ENCODE peak calls at places on chromosome 2, in six cellular contexts. H is mesothelial cell of epicardium, S is GM12865, F is Peyer's patch, M is right lobe of liver, N is Caco-2. T is an unnamed sample.
A peak's percentile ranks its signal among the peaks of the same experiment; 100 is the strongest.

GRCh38 chr2:159126653-159127052 is 158.2 kb downstream of the TANC1 start:
- DNase-seq in F (no peak), S (no peak), M (no peak), H (no peak), N (no peak), T (no peak)

GRCh38 chr2:160210599-160211138 is 10.6 kb upstream of the ITGB6 start:
- DNase-seq in M (peak; percentile 72), H (peak; percentile 80), S (peak; percentile 88), F (peak; percentile 66), N (peak; percentile 85), T (peak; percentile 60)

GRCh38 chr2:23940262-23940975 is at the start of gene UBXN2A:
- DNase-seq in H (peak; percentile 84), F (peak; percentile 73), N (peak; percentile 90), S (peak; percentile 91), M (peak; percentile 80), T (peak; percentile 87)

GRCh38 chr2:234919711-234920110 is 32.1 kb upstream of the SH3BP4 start:
- DNase-seq in M (no peak), S (no peak), N (no peak), H (no peak), F (no peak), T (no peak)

GRCh38 chr2:141341444-141341843 is 789.4 kb downstream of the LRP1B start:
- DNase-seq in N (no peak), F (no peak), M (no peak), H (no peak), S (no peak), T (no peak)

GRCh38 chr2:224987733-224988132 is 54.5 kb downstream of the DOCK10 start:
- DNase-seq in S (no peak), H (no peak), F (no peak), N (no peak), M (no peak), T (no peak)

GRCh38 chr2:196130039-196130825 is 41.1 kb downstream of the STK17B start:
- DNase-seq in F (no peak), S (peak; percentile 23), H (no peak), M (no peak), N (peak; percentile 59), T (no peak)

GRCh38 chr2:45823723-45824206 is 172.3 kb downstream of the PRKCE start:
- DNase-seq in M (peak; percentile 87), H (no peak), S (no peak), F (no peak), N (no peak), T (no peak)

GRCh38 chr2:206688992-206689391 is 29.2 kb downstream of the DYTN start:
- DNase-seq in N (no peak), S (no peak), H (no peak), M (no peak), F (no peak), T (no peak)

GRCh38 chr2:230811508-230811907 is 53.2 kb upstream of the ITM2C start:
- DNase-seq in N (no peak), F (no peak), H (no peak), S (no peak), M (no peak), T (no peak)

DNA sequence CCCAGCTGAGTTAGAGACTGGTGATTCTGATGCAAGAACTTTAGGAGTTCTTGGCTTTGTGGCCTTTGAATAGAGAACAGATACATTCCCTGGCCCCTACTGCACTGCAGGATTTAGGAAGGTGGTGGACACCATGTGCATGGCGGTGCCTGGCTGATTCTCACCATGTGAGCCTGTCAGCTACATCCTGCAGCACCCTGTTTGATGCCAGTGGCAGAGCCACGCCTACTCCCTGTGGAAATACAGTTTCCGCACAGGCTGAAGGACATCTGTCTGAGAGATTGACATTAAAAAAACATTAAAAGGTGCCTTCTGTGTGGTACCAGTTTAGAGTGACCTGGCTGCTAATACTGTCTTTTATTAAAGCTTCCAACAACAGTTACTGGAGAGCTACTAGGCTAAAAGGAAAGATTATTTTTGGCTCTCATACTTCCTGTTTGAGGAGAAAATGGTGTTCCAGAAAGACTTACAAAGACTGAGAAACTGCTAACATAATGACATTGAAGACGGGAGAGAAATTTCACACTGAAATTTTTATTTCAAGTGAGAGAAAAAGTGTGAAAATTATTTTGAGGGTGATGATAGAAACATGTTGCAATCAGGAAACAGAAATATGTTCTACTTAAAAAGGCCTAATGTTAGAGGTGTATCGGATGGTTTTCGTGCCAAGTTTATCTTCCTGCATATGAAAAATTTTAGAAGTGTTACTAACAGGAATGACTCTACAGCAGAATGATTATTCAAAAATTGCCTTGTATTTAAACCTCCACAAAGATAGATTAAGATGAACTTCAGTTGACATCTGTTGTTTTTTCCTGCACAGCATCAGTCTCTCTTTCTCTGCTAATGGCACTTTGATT is 50.3 kb downstream of the KCNE4 start:
- DNase-seq in N (no peak), M (no peak), F (no peak), H (no peak), S (no peak), T (no peak)
- TF ChIP-seq CTCF in N (peak; percentile 22), M (no peak), F (no peak), H (no peak), S (no peak), T (no peak)

GRCh38 chr2:86025976-86026743 is 79.5 kb downstream of the POLR1A start:
- DNase-seq in H (no peak), F (no peak), N (no peak), S (no peak), M (no peak), T (no peak)

GRCh38 chr2:86026744-86027065 is 79.0 kb downstream of the POLR1A start:
- DNase-seq in F (no peak), H (no peak), M (no peak), S (no peak), N (no peak), T (no peak)

GRCh38 chr2:86027196-86027912 is 78.3 kb downstream of the POLR1A start:
- DNase-seq in F (no peak), S (no peak), N (no peak), H (no peak), M (no peak), T (no peak)

GRCh38 chr2:86023366-86023712 is 82.3 kb downstream of the POLR1A start:
- DNase-seq in M (no peak), N (no peak), H (no peak), F (no peak), S (no peak), T (no peak)

DNA sequence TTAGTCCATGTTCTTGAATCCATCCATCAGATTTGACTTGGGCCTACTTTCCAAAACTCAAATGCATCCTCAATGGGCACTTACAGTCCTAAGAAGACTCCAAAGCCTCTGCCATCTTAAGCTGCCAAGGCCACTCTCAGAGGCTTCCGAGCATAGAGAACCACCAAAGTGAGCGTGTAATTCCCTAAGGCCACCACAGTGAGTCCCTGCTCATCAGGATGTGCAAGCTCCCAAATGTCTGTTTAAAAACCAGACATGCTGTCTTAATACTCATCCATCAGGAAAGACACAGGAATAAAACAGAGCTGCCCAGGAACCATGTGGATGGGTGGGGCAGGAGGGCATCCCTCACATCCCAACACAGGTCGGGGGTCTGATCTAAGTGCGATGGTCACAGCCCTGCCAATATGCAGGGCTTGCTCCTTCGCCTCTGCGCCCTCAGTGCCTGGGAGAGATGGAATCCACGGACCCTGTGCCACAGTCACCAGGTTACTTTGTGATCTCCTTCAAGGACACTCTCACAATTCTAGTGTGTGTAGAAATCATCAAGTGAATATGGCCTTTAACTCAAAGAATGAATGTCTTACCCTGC is 80.4 kb downstream of the POLR1A start:
- DNase-seq in M (no peak), N (no peak), S (no peak), F (no peak), H (no peak), T (no peak)
- TF ChIP-seq CTCF in M (no peak), N (no peak), S (no peak), F (no peak), H (no peak), T (no peak)

DNA sequence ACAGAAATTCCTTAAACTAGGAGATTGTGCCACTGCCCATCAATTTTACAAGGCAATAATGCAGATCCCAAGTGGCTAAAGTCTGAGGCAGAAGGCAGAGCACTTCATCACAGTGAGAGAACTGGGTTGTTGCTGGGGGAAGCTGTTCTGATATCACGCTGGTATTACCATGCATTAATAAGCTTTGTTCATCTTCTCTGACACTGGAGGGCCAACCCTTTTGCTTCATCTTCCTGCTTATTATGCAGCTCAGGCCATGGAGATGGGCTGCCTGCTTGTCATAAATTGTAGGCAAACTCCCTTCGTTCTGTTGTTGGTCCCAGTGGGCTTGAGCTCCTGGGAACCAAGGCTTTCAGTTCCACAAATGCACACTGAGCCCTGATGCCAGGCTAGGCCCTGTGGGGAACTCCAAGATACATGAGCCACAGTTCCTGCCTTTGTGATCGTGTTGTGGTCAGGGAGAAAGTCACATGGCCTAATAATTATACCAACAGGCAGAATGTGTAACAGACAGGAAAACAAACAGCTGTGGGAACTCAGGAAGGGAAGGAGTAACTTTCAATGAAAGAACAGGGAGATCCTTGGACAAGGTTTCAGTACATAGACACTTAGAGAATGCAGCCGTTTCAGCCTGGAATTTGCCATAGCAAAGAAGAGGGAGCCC is 49.1 kb upstream of the BCL2L11 start:
- DNase-seq in S (peak; percentile 43), N (no peak), F (no peak), H (no peak), M (no peak), T (no peak)
- TF ChIP-seq CTCF in S (no peak), N (no peak), F (no peak), H (no peak), M (no peak), T (no peak)

GRCh38 chr2:118492335-118492734 is 355.1 kb downstream of the EN1 start:
- DNase-seq in S (peak; percentile 4), H (no peak), F (no peak), M (no peak), N (no peak), T (no peak)
- TF ChIP-seq CTCF in S (no peak), H (peak; percentile 55), F (peak; percentile 5), M (peak; percentile 9), N (no peak), T (no peak)

DNA sequence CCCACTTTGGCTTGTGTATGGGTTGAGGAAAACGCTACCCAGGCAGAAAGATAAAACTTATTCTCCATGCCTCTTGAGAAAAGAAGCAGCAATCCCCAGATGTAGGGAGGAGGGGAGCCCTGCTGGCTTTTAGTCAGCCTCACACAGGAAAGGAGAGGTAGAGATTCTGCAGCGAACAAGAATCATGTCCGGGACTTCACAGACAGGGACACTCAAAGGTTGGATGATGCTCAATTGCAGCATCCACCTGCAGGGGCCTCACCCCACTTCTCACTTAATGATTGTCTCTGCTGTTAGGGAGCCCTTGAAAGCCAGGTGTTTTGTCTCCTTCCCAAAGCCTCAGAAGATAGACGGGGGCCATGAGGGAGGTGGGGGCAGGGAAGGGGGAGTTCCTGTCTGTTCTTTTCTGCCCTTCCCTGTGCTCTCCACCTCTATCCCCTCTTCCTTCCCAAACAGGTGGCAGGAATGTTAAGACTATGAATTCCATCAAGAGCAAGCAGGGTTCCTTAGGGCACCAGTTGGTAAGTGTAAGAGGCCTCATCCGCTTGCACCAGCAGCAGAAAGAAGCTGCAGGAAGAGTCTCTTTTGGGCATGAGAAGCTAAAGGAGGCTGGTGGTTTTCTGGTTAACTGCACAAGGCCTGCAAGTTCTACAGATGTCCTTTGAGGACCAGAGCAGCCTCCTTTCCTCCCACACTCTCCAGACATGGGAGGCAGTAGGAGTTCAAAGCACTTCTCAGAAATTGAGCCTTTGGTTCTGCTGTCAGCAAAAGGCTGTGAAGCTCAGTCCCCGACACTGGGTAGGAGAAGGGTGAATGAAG is 154.6 kb upstream of the TNP1 start:
- DNase-seq in M (no peak), N (no peak), F (no peak), S (no peak), H (no peak), T (no peak)
- TF ChIP-seq CTCF in M (no peak), N (no peak), F (no peak), S (no peak), H (no peak), T (no peak)

T was measured in activated B cell treated with CpG ODN at 0.5 μM for 24 hours.